ENCODE peak calls at places on chromosomes 16 and 17, in four cellular contexts. L is GM12865, R is dorsolateral prefrontal cortex, J is foreskin fibroblast. S is an unnamed sample.
A peak's percentile ranks its signal among the peaks of the same experiment; 100 is the strongest.

GRCh38 chr17:40038882-40039513 is 15.2 kb downstream of the MED24 start:
- DNase-seq in L (no peak), R (no peak), J (peak; percentile 91), S (peak; percentile 49)

GRCh38 chr17:78335176-78335575 is 24.7 kb downstream of the SOCS3 start:
- DNase-seq in L (no peak), R (no peak), J (no peak), S (no peak)

GRCh38 chr17:82213251-82214011 is 789 bp upstream of the CCDC57 start:
- DNase-seq in L (no peak), R (peak; percentile 71), J (peak; percentile 88), S (no peak)

GRCh38 chr16:55478827-55479559 is at the start of gene MMP2:
- DNase-seq in L (no peak), R (no peak), J (peak; percentile 91), S (peak; percentile 71)

GRCh38 chr17:29141484-29141835 is 38.7 kb downstream of the MYO18A start:
- DNase-seq in L (no peak), R (no peak), J (no peak), S (no peak)

GRCh38 chr17:6005939-6006338 is 64.2 kb upstream of the WSCD1 start:
- DNase-seq in L (no peak), R (no peak), J (no peak), S (no peak)

GRCh38 chr17:67624886-67625656 is 92.7 kb upstream of the NOL11 start:
- DNase-seq in L (no peak), R (no peak), J (no peak), S (no peak)

GRCh38 chr17:63966646-63967265 is 6.0 kb downstream of the SCN4A start:
- DNase-seq in L (peak; percentile 78), R (no peak), J (no peak), S (no peak)

GRCh38 chr17:27878776-27879562 is 14.2 kb downstream of the LYRM9 start:
- DNase-seq in L (no peak), R (no peak), J (no peak), S (no peak)

GRCh38 chr16:10037771-10038170 is 144.5 kb downstream of the GRIN2A start:
- DNase-seq in L (no peak), R (no peak), J (peak; percentile 1), S (no peak)

GRCh38 chr17:71176928-71177443 is 943.8 kb upstream of the SOX9 start:
- DNase-seq in L (no peak), R (no peak), J (no peak), S (no peak)

GRCh38 chr17:30229012-30229411 is 6.5 kb downstream of the SLC6A4 start:
- DNase-seq in L (no peak), R (no peak), J (peak; percentile 79), S (no peak)

GRCh38 chr17:4641297-4642195 is at the start of gene ALOX15:
- DNase-seq in L (no peak), R (no peak), J (no peak), S (no peak)

GRCh38 chr17:82440991-82441627 is 9.4 kb downstream of the CYBC1 start:
- DNase-seq in L (no peak), R (no peak), J (peak; percentile 41), S (no peak)

DNA sequence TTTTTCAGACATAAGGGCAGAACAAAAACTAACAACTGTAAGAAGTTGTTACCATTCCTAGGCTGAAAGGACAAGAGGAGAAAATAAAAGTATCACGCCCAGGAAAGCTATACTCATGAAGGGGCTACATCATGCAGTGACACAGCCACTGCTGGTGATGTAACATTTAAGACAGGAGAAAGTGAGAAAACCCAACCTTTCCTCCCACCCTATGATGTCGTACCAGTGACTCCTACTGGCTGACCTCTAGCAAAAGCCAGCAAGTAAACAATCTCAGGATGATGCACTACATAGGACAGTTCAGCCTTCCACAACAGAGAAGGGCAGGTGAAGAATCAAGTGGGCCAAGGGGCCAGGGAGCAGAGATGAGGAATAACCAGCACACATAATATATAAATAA is 14.0 kb upstream of the OR1E2 start:
- DNase-seq in L (peak; percentile 31), R (no peak), J (no peak), S (peak; percentile 12)
- TF ChIP-seq CTCF in L (peak; percentile 25), R (no peak), J (no peak), S (no peak)

GRCh38 chr17:61927211-61928100 is at the start of gene INTS2:
- DNase-seq in L (peak; percentile 96), R (peak; percentile 94), J (peak; percentile 97), S (peak; percentile 92)
- TF ChIP-seq CTCF in L (no peak), R (peak; percentile 34), J (no peak), S (no peak)

GRCh38 chr16:28090646-28091377 is 27.3 kb upstream of the GSG1L start:
- DNase-seq in L (no peak), R (no peak), J (peak; percentile 58), S (peak; percentile 38)
- TF ChIP-seq CTCF in L (no peak), R (no peak), J (peak; percentile 7), S (peak; percentile 52)

GRCh38 chr16:67278773-67279295 is 498 bp upstream of the PLEKHG4 start:
- DNase-seq in L (peak; percentile 42), R (no peak), J (peak; percentile 59), S (no peak)
- TF ChIP-seq CTCF in L (peak; percentile 38), R (no peak), J (no peak), S (no peak)

DNA sequence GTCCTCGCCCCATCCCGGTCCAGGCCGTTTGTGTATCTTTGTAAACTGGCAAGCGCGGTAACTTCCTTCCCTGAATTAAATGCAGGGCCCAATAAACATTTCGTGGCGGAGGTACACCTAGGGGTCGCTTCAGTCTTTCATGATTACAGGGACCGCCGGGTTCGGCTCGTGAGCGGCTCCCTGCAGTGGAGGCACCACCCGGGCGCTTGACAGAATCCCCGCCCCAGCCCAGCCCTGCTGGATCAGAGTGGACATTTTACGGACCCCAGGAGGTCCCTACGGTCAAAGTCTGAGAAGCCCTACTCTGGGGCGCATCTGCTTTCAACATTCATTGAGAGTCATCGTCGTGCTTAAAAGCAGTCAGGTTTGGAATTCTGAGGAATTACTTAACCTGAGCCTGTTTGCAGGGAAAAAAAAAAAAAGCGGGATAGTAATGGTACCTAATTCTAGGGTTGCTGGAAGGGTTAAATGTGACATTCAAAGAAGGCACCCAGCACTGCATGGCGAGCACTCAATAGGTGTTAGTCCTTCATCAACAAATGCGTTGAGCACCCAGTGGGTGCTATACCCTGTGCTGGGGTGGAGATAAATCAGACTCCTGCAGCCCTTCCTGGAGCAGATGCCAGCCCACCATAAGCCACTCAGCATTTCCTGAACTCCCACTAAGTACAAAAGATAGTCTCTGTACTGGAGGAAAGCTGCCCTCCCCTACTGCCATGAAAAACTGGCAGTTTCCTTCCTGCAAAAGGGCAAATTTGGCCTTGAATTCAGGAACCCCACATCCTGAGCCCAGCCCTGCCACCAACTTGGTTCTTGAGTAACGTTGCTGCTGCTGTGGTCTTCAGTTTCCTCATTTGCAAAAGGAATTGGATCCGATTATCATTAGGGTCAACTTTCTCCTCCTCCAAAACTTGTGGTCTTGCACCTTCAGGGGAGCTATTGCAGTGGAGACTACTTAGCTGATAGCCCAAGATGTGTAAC is 658 bp upstream of the DUSP3 start:
- DNase-seq in L (no peak), R (no peak), J (no peak), S (peak; percentile 57)
- TF ChIP-seq CTCF in L (no peak), R (peak; percentile 17), J (no peak), S (no peak)

GRCh38 chr16:85300451-85300968 is 188.2 kb upstream of the CIBAR2 start:
- DNase-seq in L (no peak), R (no peak), J (no peak), S (no peak)
- TF ChIP-seq CTCF in L (no peak), R (no peak), J (no peak), S (no peak)

DNA sequence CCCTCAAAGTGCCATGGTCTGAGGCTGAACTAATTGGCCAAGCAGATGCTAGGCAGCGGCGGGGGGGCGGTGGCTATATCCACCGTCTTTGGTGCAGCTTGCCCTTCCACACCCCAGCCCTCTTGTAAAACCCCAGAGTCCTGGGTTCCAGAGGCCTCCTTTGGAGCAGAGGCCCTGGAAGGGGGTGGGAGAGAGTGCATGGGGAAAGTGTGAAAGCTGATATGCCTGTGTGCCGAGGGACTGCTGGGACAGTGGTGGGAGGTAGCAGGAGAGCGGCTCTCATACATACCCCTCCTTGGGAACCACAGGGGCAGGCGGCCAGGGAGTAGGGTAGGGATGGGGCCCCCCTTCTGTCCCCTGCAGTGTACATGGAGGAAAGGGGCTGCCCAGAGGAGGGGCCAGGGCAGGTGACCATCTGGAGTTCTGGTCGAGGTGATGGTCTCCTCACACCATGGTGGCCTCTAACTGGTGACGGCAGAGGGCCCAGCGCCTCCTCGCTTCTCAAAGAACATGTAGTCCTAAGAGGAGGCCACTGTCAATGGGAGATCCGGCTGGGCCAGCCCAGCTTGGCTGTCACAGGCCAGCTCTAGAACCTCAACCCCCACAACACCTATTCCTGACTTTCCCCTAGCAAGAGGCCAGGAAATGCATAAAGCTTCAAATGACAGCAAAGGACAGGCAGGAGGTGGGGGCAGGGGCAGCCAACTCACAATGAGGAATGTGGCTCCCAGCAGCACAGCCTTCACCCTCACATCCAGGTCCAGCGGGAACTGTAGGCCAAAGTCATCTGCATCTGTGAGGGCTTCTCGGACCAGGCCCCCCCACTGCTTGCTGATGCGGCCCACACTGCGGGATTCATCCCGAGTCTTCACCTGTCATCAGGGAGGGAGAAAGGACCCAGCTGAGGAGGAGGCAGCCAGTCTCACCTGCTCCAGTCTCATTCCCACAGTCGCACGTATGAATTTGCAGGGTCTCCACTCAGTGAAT is 4.1 kb downstream of the PLSCR3 start:
- DNase-seq in L (no peak), R (no peak), J (no peak), S (no peak)
- TF ChIP-seq CTCF in L (no peak), R (no peak), J (no peak), S (no peak)

GRCh38 chr17:80872999-80873951 is 118.4 kb upstream of the CHMP6 start:
- DNase-seq in L (no peak), R (peak; percentile 65), J (peak; percentile 75), S (no peak)
- TF ChIP-seq CTCF in L (no peak), R (no peak), J (no peak), S (no peak)

GRCh38 chr16:13919330-13919682 is 648 bp upstream of the ERCC4 start:
- DNase-seq in L (peak; percentile 40), R (no peak), J (peak; percentile 70), S (no peak)
- TF ChIP-seq CTCF in L (peak; percentile 29), R (no peak), J (no peak), S (no peak)

GRCh38 chr16:47774661-47775060 is 313.5 kb downstream of the PHKB start:
- DNase-seq in L (no peak), R (no peak), J (peak; percentile 74), S (peak; percentile 4)
- TF ChIP-seq CTCF in L (no peak), R (no peak), J (no peak), S (no peak)

S was measured in endothelial cell.